ENCODE peak calls at places on chromosomes 7 and 10, in four cellular contexts. One of them, this sample, is unnamed.

GRCh38 chr10:67086324-67087139 is 160.7 kb downstream of the LRRTM3 start:
- DNase-seq in activated T-cell treated with anti-CD3 and anti-CD28 coated beads, Interleukin-2, amount 50 U/mL, for 72 hours: no peak
- DNase-seq in brain microvascular endothelial cell: no peak
- DNase-seq in C1 segment of cervical spinal cord: no peak
- DNase-seq in this sample: no peak

GRCh38 chr7:38978474-38978873 is 765 bp downstream of the POU6F2 start:
- DNase-seq in activated T-cell treated with anti-CD3 and anti-CD28 coated beads, Interleukin-2, amount 50 U/mL, for 72 hours: no peak
- DNase-seq in brain microvascular endothelial cell: no peak
- DNase-seq in C1 segment of cervical spinal cord: no peak
- DNase-seq in this sample: no peak

GRCh38 chr10:108638225-108638624 is 1285.1 kb downstream of the XPNPEP1 start:
- DNase-seq in activated T-cell treated with anti-CD3 and anti-CD28 coated beads, Interleukin-2, amount 50 U/mL, for 72 hours: no peak
- DNase-seq in brain microvascular endothelial cell: no peak
- DNase-seq in C1 segment of cervical spinal cord: no peak
- DNase-seq in this sample: no peak

GRCh38 chr10:48491422-48492139 is 113.3 kb downstream of the ARHGAP22 start:
- DNase-seq in activated T-cell treated with anti-CD3 and anti-CD28 coated beads, Interleukin-2, amount 50 U/mL, for 72 hours: no peak
- DNase-seq in brain microvascular endothelial cell: no peak
- DNase-seq in C1 segment of cervical spinal cord: no peak
- DNase-seq in this sample: no peak

GRCh38 chr10:27659786-27660185 is 85.8 kb downstream of the MKX start:
- DNase-seq in activated T-cell treated with anti-CD3 and anti-CD28 coated beads, Interleukin-2, amount 50 U/mL, for 72 hours: no peak
- DNase-seq in brain microvascular endothelial cell: no peak
- DNase-seq in C1 segment of cervical spinal cord: no peak
- DNase-seq in this sample: peak

GRCh38 chr10:35339946-35340345 is 3.6 kb downstream of the CCNY start:
- DNase-seq in activated T-cell treated with anti-CD3 and anti-CD28 coated beads, Interleukin-2, amount 50 U/mL, for 72 hours: peak
- DNase-seq in brain microvascular endothelial cell: no peak
- DNase-seq in C1 segment of cervical spinal cord: no peak
- DNase-seq in this sample: no peak

GRCh38 chr10:119454231-119454804 is 88.2 kb downstream of the RGS10 start:
- DNase-seq in activated T-cell treated with anti-CD3 and anti-CD28 coated beads, Interleukin-2, amount 50 U/mL, for 72 hours: no peak
- DNase-seq in brain microvascular endothelial cell: no peak
- DNase-seq in C1 segment of cervical spinal cord: no peak
- DNase-seq in this sample: no peak

GRCh38 chr7:22853674-22854157 is 31.1 kb upstream of the TOMM7 start:
- DNase-seq in activated T-cell treated with anti-CD3 and anti-CD28 coated beads, Interleukin-2, amount 50 U/mL, for 72 hours: no peak
- DNase-seq in brain microvascular endothelial cell: no peak
- DNase-seq in C1 segment of cervical spinal cord: no peak
- DNase-seq in this sample: no peak

GRCh38 chr7:47806701-47807103 is 141.6 kb downstream of the PKD1L1 start:
- DNase-seq in activated T-cell treated with anti-CD3 and anti-CD28 coated beads, Interleukin-2, amount 50 U/mL, for 72 hours: no peak
- DNase-seq in brain microvascular endothelial cell: no peak
- DNase-seq in C1 segment of cervical spinal cord: no peak
- DNase-seq in this sample: peak

GRCh38 chr10:125060486-125060850 is 99.9 kb downstream of the CTBP2 start:
- DNase-seq in activated T-cell treated with anti-CD3 and anti-CD28 coated beads, Interleukin-2, amount 50 U/mL, for 72 hours: no peak
- DNase-seq in brain microvascular endothelial cell: peak
- DNase-seq in C1 segment of cervical spinal cord: no peak
- DNase-seq in this sample: no peak

GRCh38 chr10:79298403-79299244 is 48.6 kb upstream of the PPIF start:
- DNase-seq in activated T-cell treated with anti-CD3 and anti-CD28 coated beads, Interleukin-2, amount 50 U/mL, for 72 hours: peak
- DNase-seq in brain microvascular endothelial cell: peak
- DNase-seq in C1 segment of cervical spinal cord: no peak
- DNase-seq in this sample: peak

GRCh38 chr10:3889961-3890522 is 105.0 kb upstream of the KLF6 start:
- DNase-seq in activated T-cell treated with anti-CD3 and anti-CD28 coated beads, Interleukin-2, amount 50 U/mL, for 72 hours: no peak
- DNase-seq in brain microvascular endothelial cell: peak
- DNase-seq in C1 segment of cervical spinal cord: no peak
- DNase-seq in this sample: peak

GRCh38 chr10:1404236-1404952 is 332.9 kb downstream of the ADARB2 start:
- DNase-seq in activated T-cell treated with anti-CD3 and anti-CD28 coated beads, Interleukin-2, amount 50 U/mL, for 72 hours: no peak
- DNase-seq in brain microvascular endothelial cell: no peak
- DNase-seq in C1 segment of cervical spinal cord: no peak
- DNase-seq in this sample: no peak

GRCh38 chr7:157997991-157998505 is 589.6 kb downstream of the PTPRN2 start:
- DNase-seq in activated T-cell treated with anti-CD3 and anti-CD28 coated beads, Interleukin-2, amount 50 U/mL, for 72 hours: no peak
- DNase-seq in brain microvascular endothelial cell: no peak
- DNase-seq in C1 segment of cervical spinal cord: no peak
- DNase-seq in this sample: no peak

GRCh38 chr7:556427-556826 is 36.8 kb upstream of the PDGFA start:
- DNase-seq in activated T-cell treated with anti-CD3 and anti-CD28 coated beads, Interleukin-2, amount 50 U/mL, for 72 hours: no peak
- DNase-seq in brain microvascular endothelial cell: no peak
- DNase-seq in C1 segment of cervical spinal cord: no peak
- DNase-seq in this sample: no peak